ENCODE peak calls at places on chromosomes 7 and 10, in six cellular contexts. I, E, R, P, C and Z are unnamed samples.

GRCh38 chr7:26397786-26398435 is 106.2 kb downstream of the SNX10 start:
- DNase-seq in I (peak; percentile 40), E (peak; percentile 36), R (no peak), P (peak; percentile 56), C (no peak), Z (peak; percentile 22)

GRCh38 chr7:86968618-86969017 is 90.8 kb downstream of the ELAPOR2 start:
- DNase-seq in I (no peak), E (no peak), R (no peak), P (no peak), C (peak; percentile 56), Z (no peak)

GRCh38 chr7:123939784-123940183 is 14.7 kb downstream of the SPAM1 start:
- DNase-seq in I (no peak), E (no peak), R (no peak), P (no peak), C (no peak), Z (no peak)

GRCh38 chr7:5324961-5325360 is 42.2 kb downstream of the SLC29A4 start:
- DNase-seq in I (no peak), E (no peak), R (no peak), P (no peak), C (no peak), Z (no peak)

GRCh38 chr10:96047004-96047649 is 3.7 kb downstream of the CCNJ start:
- DNase-seq in I (peak; percentile 28), E (no peak), R (no peak), P (no peak), C (no peak), Z (no peak)

GRCh38 chr7:12898610-12899009 is 211.2 kb downstream of the ARL4A start:
- DNase-seq in I (peak; percentile 29), E (no peak), R (no peak), P (no peak), C (no peak), Z (no peak)

GRCh38 chr7:81949306-81949705 is 179.5 kb upstream of the HGF start:
- DNase-seq in I (no peak), E (no peak), R (no peak), P (no peak), C (no peak), Z (no peak)

GRCh38 chr7:44460325-44460724 is 30.1 kb downstream of the NUDCD3 start:
- DNase-seq in I (no peak), E (no peak), R (peak; percentile 90), P (peak; percentile 87), C (no peak), Z (no peak)

GRCh38 chr7:82049442-82049841 is 279.6 kb upstream of the HGF start:
- DNase-seq in I (no peak), E (peak; percentile 16), R (no peak), P (no peak), C (no peak), Z (no peak)

GRCh38 chr7:33509251-33509650 is 379.9 kb downstream of the BBS9 start:
- DNase-seq in I (no peak), E (no peak), R (no peak), P (no peak), C (no peak), Z (no peak)

GRCh38 chr7:142964502-142965246 is 2.5 kb upstream of the KEL start:
- DNase-seq in I (no peak), E (no peak), R (no peak), P (no peak), C (no peak), Z (no peak)

GRCh38 chr7:51289608-51290370 is 26.8 kb downstream of the COBL start:
- DNase-seq in I (no peak), E (no peak), R (no peak), P (no peak), C (no peak), Z (no peak)

GRCh38 chr7:85392789-85393188 is 205.9 kb upstream of the SEMA3D start:
- DNase-seq in I (no peak), E (no peak), R (no peak), P (no peak), C (no peak), Z (no peak)

GRCh38 chr10:83625831-83626360 is 513.4 kb upstream of the GHITM start:
- DNase-seq in I (no peak), E (no peak), R (no peak), P (no peak), C (no peak), Z (no peak)